ENCODE peak calls at places on chromosomes 6 and 20, in eight cellular contexts. B is cardiac muscle cell; H is tibial artery; N is fibroblast of pulmonary artery; W is CD4-positive, CD25-positive, alpha-beta regulatory T cell; Q is tibial nerve; R is AG10803; S is PC-3. J is an unnamed sample.

GRCh38 chr20:32382102-32382950 is 24.2 kb downstream of the ASXL1 start:
- DNase-seq in B (no peak), H (no peak), N (no peak), W (no peak), Q (no peak), R (no peak), S (peak; percentile 10), J (no peak)

GRCh38 chr6:46490425-46491200 is 636 bp downstream of the RCAN2 start:
- DNase-seq in B (peak; percentile 7), H (peak; percentile 71), N (no peak), W (no peak), Q (no peak), R (no peak), S (no peak), J (no peak)

GRCh38 chr20:19272976-19273654 is 60.7 kb downstream of the SLC24A3 start:
- DNase-seq in B (no peak), H (peak; percentile 61), N (no peak), W (no peak), Q (no peak), R (no peak), S (no peak), J (no peak)

GRCh38 chr6:49453221-49453620 is 9.8 kb downstream of the MMUT start:
- DNase-seq in B (peak; percentile 14), H (no peak), N (peak; percentile 25), W (no peak), Q (no peak), R (no peak), S (peak; percentile 55), J (no peak)

GRCh38 chr6:117729613-117730012 is 54.3 kb downstream of the NUS1 start:
- DNase-seq in B (no peak), H (no peak), N (no peak), W (no peak), Q (no peak), R (no peak), S (no peak), J (no peak)

GRCh38 chr20:19185083-19185482 is 27.4 kb upstream of the SLC24A3 start:
- DNase-seq in B (no peak), H (no peak), N (no peak), W (no peak), Q (no peak), R (no peak), S (peak; percentile 47), J (no peak)

GRCh38 chr20:24738981-24739633 is 210.0 kb upstream of the CST7 start:
- DNase-seq in B (no peak), H (no peak), N (no peak), W (no peak), Q (no peak), R (no peak), S (no peak), J (no peak)

GRCh38 chr6:41503841-41504525 is 42.2 kb upstream of the FOXP4 start:
- DNase-seq in B (peak; percentile 80), H (peak; percentile 74), N (peak; percentile 56), W (no peak), Q (no peak), R (peak; percentile 42), S (peak; percentile 10), J (no peak)

GRCh38 chr20:23225407-23226060 is 125.1 kb upstream of the NXT1 start:
- DNase-seq in B (peak; percentile 97), H (peak; percentile 89), N (peak; percentile 97), W (no peak), Q (peak; percentile 81), R (peak; percentile 92), S (no peak), J (no peak)

GRCh38 chr6:52790841-52791240 is 12.8 kb downstream of the GSTA1 start:
- DNase-seq in B (no peak), H (no peak), N (no peak), W (no peak), Q (no peak), R (no peak), S (no peak), J (no peak)

GRCh38 chr6:3693879-3694278 is 57.6 kb downstream of the PXDC1 start:
- DNase-seq in B (peak; percentile 25), H (no peak), N (no peak), W (no peak), Q (no peak), R (no peak), S (no peak), J (no peak)

GRCh38 chr6:24743944-24744335 is 25.0 kb upstream of the C6orf62 start:
- DNase-seq in B (no peak), H (no peak), N (no peak), W (no peak), Q (no peak), R (no peak), S (no peak), J (peak; percentile 32)

GRCh38 chr20:595330-596308 is 14.5 kb downstream of the TCF15 start:
- DNase-seq in B (peak; percentile 16), H (no peak), N (no peak), W (no peak), Q (no peak), R (no peak), S (no peak), J (no peak)

GRCh38 chr6:106617302-106617701 is 12.0 kb downstream of the RTN4IP1 start:
- DNase-seq in B (no peak), H (no peak), N (no peak), W (no peak), Q (no peak), R (no peak), S (no peak), J (no peak)

GRCh38 chr20:34143951-34144350 is 31.9 kb upstream of the EIF2S2 start:
- DNase-seq in B (peak; percentile 45), H (no peak), N (peak; percentile 44), W (no peak), Q (no peak), R (peak; percentile 4), S (no peak), J (no peak)

GRCh38 chr6:151240861-151241642 is 1.3 kb downstream of the AKAP12 start:
- DNase-seq in B (peak; percentile 87), H (peak; percentile 84), N (peak; percentile 81), W (no peak), Q (peak; percentile 39), R (peak; percentile 68), S (peak; percentile 47), J (peak; percentile 13)

GRCh38 chr20:13261460-13262301 is 40.6 kb downstream of the ISM1 start:
- DNase-seq in B (peak; percentile 66), H (no peak), N (peak; percentile 52), W (peak; percentile 17), Q (no peak), R (peak; percentile 51), S (peak; percentile 76), J (peak; percentile 11)

GRCh38 chr6:139472341-139473038 is 98.0 kb upstream of the CITED2 start:
- DNase-seq in B (peak; percentile 64), H (no peak), N (peak; percentile 46), W (no peak), Q (no peak), R (peak; percentile 74), S (no peak), J (no peak)

GRCh38 chr6:135319819-135320218 is 138.7 kb downstream of the MYB start:
- DNase-seq in B (no peak), H (no peak), N (no peak), W (no peak), Q (no peak), R (no peak), S (no peak), J (no peak)

DNA sequence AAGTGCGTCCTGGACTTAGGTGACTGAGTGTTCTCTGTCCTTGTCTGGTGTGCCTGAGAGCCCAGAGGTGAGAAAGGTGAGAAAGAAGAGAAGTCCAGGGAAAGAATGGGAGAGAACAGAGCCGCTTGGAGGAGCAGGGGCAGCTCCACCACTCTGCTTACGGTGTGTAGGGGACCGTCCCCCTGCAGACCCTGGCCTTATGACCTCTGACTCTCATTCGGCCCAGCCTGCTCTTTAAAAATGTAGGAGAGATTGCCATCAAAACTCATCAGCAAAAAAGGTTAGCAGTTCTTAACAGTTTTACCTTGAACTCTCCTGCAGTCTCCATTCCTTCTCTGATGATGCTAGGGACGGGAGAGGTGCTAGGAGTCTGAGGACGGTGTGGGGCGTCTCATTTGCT is 2.0 kb downstream of the TMEM181 start:
- DNase-seq in B (no peak), H (peak; percentile 17), N (no peak), W (no peak), Q (no peak), R (no peak), S (no peak), J (no peak)
- H3K4me3 ChIP-seq in B (no peak overlapping the region), H (no peak overlapping the region), N (peak overlapping the region; percentile 77), W (peak overlapping the region; percentile 80), Q (no peak overlapping the region), R (peak overlapping the region; percentile 72), S (peak overlapping the region; percentile 89), J (no peak overlapping the region)

GRCh38 chr6:27608916-27609883 is 136.3 kb upstream of the ZNF184 start:
- DNase-seq in B (peak; percentile 85), H (no peak), N (peak; percentile 84), W (no peak), Q (no peak), R (peak; percentile 58), S (peak; percentile 86), J (no peak)

GRCh38 chr6:27601668-27602254 is 128.9 kb upstream of the ZNF184 start:
- DNase-seq in B (peak; percentile 12), H (no peak), N (no peak), W (no peak), Q (no peak), R (no peak), S (no peak), J (no peak)

GRCh38 chr6:27599859-27600532 is 127.1 kb upstream of the ZNF184 start:
- DNase-seq in B (no peak), H (no peak), N (no peak), W (no peak), Q (no peak), R (no peak), S (no peak), J (no peak)

GRCh38 chr6:27604986-27605385 is 132.1 kb upstream of the ZNF184 start:
- DNase-seq in B (peak; percentile 22), H (no peak), N (no peak), W (no peak), Q (no peak), R (no peak), S (no peak), J (no peak)

GRCh38 chr6:27605401-27606342 is 132.8 kb upstream of the ZNF184 start:
- DNase-seq in B (peak; percentile 75), H (no peak), N (peak; percentile 77), W (no peak), Q (no peak), R (peak; percentile 58), S (peak; percentile 64), J (no peak)
- H3K4me3 ChIP-seq in B (peak overlapping the region; percentile 52), H (no peak overlapping the region), N (peak overlapping the region; percentile 53), W (peak overlapping the region; percentile 32), Q (peak overlapping the region; percentile 9), R (peak overlapping the region; percentile 51), S (no peak overlapping the region), J (peak overlapping the region; percentile 25)

DNA sequence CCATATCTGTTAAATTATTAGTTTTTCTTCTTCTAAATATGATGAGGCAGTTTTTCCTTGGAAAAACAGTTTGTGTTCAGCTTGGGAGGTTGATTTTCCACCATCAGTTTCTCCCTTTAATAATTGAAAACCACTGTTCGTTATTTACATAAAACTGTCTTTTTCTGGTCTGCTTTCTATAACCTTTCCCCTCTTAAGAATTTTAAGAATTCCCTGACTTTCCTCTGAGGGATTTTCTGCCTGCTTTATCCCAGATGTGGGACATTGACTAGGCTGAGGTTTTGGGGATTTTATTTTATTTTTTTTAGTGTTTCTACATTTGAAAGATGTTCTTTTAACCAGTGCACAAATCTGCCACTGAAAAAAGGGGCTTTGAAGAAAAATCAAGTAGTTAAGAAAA is 27.2 kb downstream of the DSE start:
- DNase-seq in B (peak; percentile 56), H (no peak), N (peak; percentile 42), W (no peak), Q (no peak), R (peak; percentile 86), S (no peak), J (no peak)
- H3K4me3 ChIP-seq in B (no peak overlapping the region), H (no peak overlapping the region), N (no peak overlapping the region), W (no peak overlapping the region), Q (no peak overlapping the region), R (peak overlapping the region; percentile 26), S (peak overlapping the region; percentile 32), J (no peak overlapping the region)

GRCh38 chr6:12263403-12263802 is 26.8 kb upstream of the EDN1 start:
- DNase-seq in B (no peak), H (no peak), N (no peak), W (no peak), Q (no peak), R (no peak), S (no peak), J (no peak)
- H3K4me3 ChIP-seq in B (no peak overlapping the region), H (no peak overlapping the region), N (no peak overlapping the region), W (no peak overlapping the region), Q (no peak overlapping the region), R (no peak overlapping the region), S (no peak overlapping the region), J (no peak overlapping the region)

J was measured in GM06990.